ENCODE peak calls at places on chromosome 1, in ten cellular contexts. R is nephron progenitor cell; A is heart left ventricle; S is CD8-positive, alpha-beta T cell; H is GM13977; P is NK-92 treated with Interleukin-12 subunit alpha and Interleukin-12 subunit beta, amount 100 ng/mL, for 24 hours; C is H1; K is HTR-8/SVneo; T is colonic mucosa; F is germinal center. D is an unnamed sample.

GRCh38 chr1:177959793-177960515 is 9.9 kb downstream of the SEC16B start:
- DNase-seq in A (no peak), R (no peak), H (no peak), S (no peak), C (no peak), P (no peak), T (no peak), F (no peak), K (peak; percentile 60), D (no peak)

GRCh38 chr1:158353333-158354038 is at the start of gene CD1E:
- DNase-seq in P (no peak), A (no peak), S (no peak), T (no peak), H (peak; percentile 38), R (no peak), F (no peak), C (no peak), K (no peak), D (no peak)

GRCh38 chr1:16410803-16411202 is 26.4 kb downstream of the SPATA21 start:
- DNase-seq in T (no peak), K (no peak), A (no peak), P (no peak), R (no peak), H (no peak), C (no peak), S (no peak), F (no peak), D (no peak)

GRCh38 chr1:114002492-114003290 is 23.4 kb downstream of the OLFML3 start:
- DNase-seq in P (no peak), H (no peak), S (no peak), K (no peak), F (no peak), T (no peak), A (no peak), R (no peak), C (no peak), D (no peak)

GRCh38 chr1:201348211-201348566 is 29.3 kb downstream of the TNNT2 start:
- DNase-seq in T (peak; percentile 46), R (peak; percentile 66), P (no peak), A (no peak), H (peak; percentile 79), F (peak; percentile 61), K (peak; percentile 85), S (no peak), C (peak; percentile 86), D (no peak)

GRCh38 chr1:167043752-167044488 is 46.3 kb downstream of the GPA33 start:
- DNase-seq in H (peak; percentile 69), C (no peak), K (no peak), A (peak; percentile 64), T (peak; percentile 85), F (peak; percentile 71), S (peak; percentile 79), P (no peak), R (no peak), D (peak; percentile 11)

GRCh38 chr1:115828101-115829022 is 12.6 kb downstream of the NHLH2 start:
- DNase-seq in F (no peak), T (peak; percentile 21), K (no peak), S (peak; percentile 50), H (no peak), R (peak; percentile 73), A (no peak), P (no peak), C (peak; percentile 66), D (no peak)

GRCh38 chr1:234170067-234170466 is 203.2 kb upstream of the COA6 start:
- DNase-seq in P (no peak), C (no peak), A (no peak), T (no peak), F (no peak), H (no peak), K (no peak), S (no peak), R (no peak), D (no peak)

GRCh38 chr1:20240012-20240411 is 50.7 kb upstream of the VWA5B1 start:
- DNase-seq in F (no peak), C (no peak), A (no peak), K (no peak), T (peak; percentile 38), H (no peak), S (no peak), R (no peak), P (no peak), D (no peak)

GRCh38 chr1:152110365-152110859 is 4.8 kb downstream of the TCHH start:
- DNase-seq in T (peak; percentile 28), K (no peak), S (no peak), R (no peak), A (no peak), F (no peak), P (no peak), H (no peak), C (peak; percentile 69), D (no peak)

GRCh38 chr1:58621375-58621774 is 44.3 kb upstream of the TACSTD2 start:
- DNase-seq in S (no peak), P (no peak), T (no peak), K (no peak), H (no peak), C (no peak), F (no peak), R (no peak), A (no peak), D (no peak)